ENCODE peak calls at places on chromosome 16, in seven cellular contexts. One of them, this sample, is unnamed.

GRCh38 chr16:1493746-1494094 is 560 bp downstream of the TELO2 start:
- DNase-seq in caudate nucleus: no peak
- DNase-seq in HT1080: no peak
- DNase-seq in T-helper 9 cell: no peak
- DNase-seq in LoVo: no peak
- DNase-seq in non-pigmented ciliary epithelial cell: no peak
- DNase-seq in stimulated activated CD4-positive, alpha-beta T cell treated with anti-CD3 and anti-CD28 coated beads, TNF-alpha, amount 100 ng/mL, for 4 hours: no peak
- DNase-seq in this sample: no peak

GRCh38 chr16:82187829-82188228 is 17.8 kb upstream of the MPHOSPH6 start:
- DNase-seq in stimulated activated CD4-positive, alpha-beta T cell treated with anti-CD3 and anti-CD28 coated beads, TNF-alpha, amount 100 ng/mL, for 4 hours: no peak
- DNase-seq in HT1080: no peak
- DNase-seq in caudate nucleus: no peak
- DNase-seq in non-pigmented ciliary epithelial cell: no peak
- DNase-seq in LoVo: no peak
- DNase-seq in T-helper 9 cell: no peak
- DNase-seq in this sample: no peak

GRCh38 chr16:1772362-1772907 is at the start of gene EME2:
- DNase-seq in non-pigmented ciliary epithelial cell: no peak
- DNase-seq in T-helper 9 cell: peak
- DNase-seq in HT1080: peak
- DNase-seq in caudate nucleus: no peak
- DNase-seq in stimulated activated CD4-positive, alpha-beta T cell treated with anti-CD3 and anti-CD28 coated beads, TNF-alpha, amount 100 ng/mL, for 4 hours: no peak
- DNase-seq in LoVo: no peak
- DNase-seq in this sample: no peak

GRCh38 chr16:1184156-1184868 is 31.4 kb downstream of the CACNA1H start:
- DNase-seq in stimulated activated CD4-positive, alpha-beta T cell treated with anti-CD3 and anti-CD28 coated beads, TNF-alpha, amount 100 ng/mL, for 4 hours: no peak
- DNase-seq in LoVo: no peak
- DNase-seq in T-helper 9 cell: no peak
- DNase-seq in HT1080: no peak
- DNase-seq in caudate nucleus: no peak
- DNase-seq in non-pigmented ciliary epithelial cell: no peak
- DNase-seq in this sample: no peak

GRCh38 chr16:265711-266110 is 10.0 kb downstream of the RGS11 start:
- DNase-seq in stimulated activated CD4-positive, alpha-beta T cell treated with anti-CD3 and anti-CD28 coated beads, TNF-alpha, amount 100 ng/mL, for 4 hours: no peak
- DNase-seq in non-pigmented ciliary epithelial cell: no peak
- DNase-seq in HT1080: no peak
- DNase-seq in caudate nucleus: no peak
- DNase-seq in LoVo: no peak
- DNase-seq in T-helper 9 cell: no peak
- DNase-seq in this sample: no peak

GRCh38 chr16:85389679-85390470 is 223.2 kb upstream of the GSE1 start:
- DNase-seq in HT1080: no peak
- DNase-seq in LoVo: no peak
- DNase-seq in caudate nucleus: no peak
- DNase-seq in stimulated activated CD4-positive, alpha-beta T cell treated with anti-CD3 and anti-CD28 coated beads, TNF-alpha, amount 100 ng/mL, for 4 hours: no peak
- DNase-seq in T-helper 9 cell: no peak
- DNase-seq in non-pigmented ciliary epithelial cell: no peak
- DNase-seq in this sample: no peak

GRCh38 chr16:2745116-2745890 is 7.1 kb upstream of the SRRM2 start:
- DNase-seq in HT1080: no peak
- DNase-seq in caudate nucleus: no peak
- DNase-seq in non-pigmented ciliary epithelial cell: no peak
- DNase-seq in LoVo: no peak
- DNase-seq in stimulated activated CD4-positive, alpha-beta T cell treated with anti-CD3 and anti-CD28 coated beads, TNF-alpha, amount 100 ng/mL, for 4 hours: no peak
- DNase-seq in T-helper 9 cell: no peak
- DNase-seq in this sample: no peak

GRCh38 chr16:27482397-27483082 is 67.2 kb downstream of the GTF3C1 start:
- DNase-seq in T-helper 9 cell: no peak
- DNase-seq in caudate nucleus: no peak
- DNase-seq in non-pigmented ciliary epithelial cell: no peak
- DNase-seq in HT1080: no peak
- DNase-seq in LoVo: no peak
- DNase-seq in stimulated activated CD4-positive, alpha-beta T cell treated with anti-CD3 and anti-CD28 coated beads, TNF-alpha, amount 100 ng/mL, for 4 hours: no peak
- DNase-seq in this sample: no peak

GRCh38 chr16:4052801-4053662 is 63.2 kb downstream of the ADCY9 start:
- DNase-seq in T-helper 9 cell: no peak
- DNase-seq in LoVo: no peak
- DNase-seq in HT1080: no peak
- DNase-seq in caudate nucleus: peak
- DNase-seq in stimulated activated CD4-positive, alpha-beta T cell treated with anti-CD3 and anti-CD28 coated beads, TNF-alpha, amount 100 ng/mL, for 4 hours: no peak
- DNase-seq in non-pigmented ciliary epithelial cell: no peak
- DNase-seq in this sample: peak

GRCh38 chr16:17225551-17225950 is 245.2 kb downstream of the XYLT1 start:
- DNase-seq in LoVo: no peak
- DNase-seq in non-pigmented ciliary epithelial cell: no peak
- DNase-seq in caudate nucleus: no peak
- DNase-seq in HT1080: no peak
- DNase-seq in stimulated activated CD4-positive, alpha-beta T cell treated with anti-CD3 and anti-CD28 coated beads, TNF-alpha, amount 100 ng/mL, for 4 hours: no peak
- DNase-seq in T-helper 9 cell: no peak
- DNase-seq in this sample: peak

GRCh38 chr16:30820952-30821421 is 34.0 kb upstream of the ZNF629 start:
- DNase-seq in LoVo: no peak
- DNase-seq in HT1080: no peak
- DNase-seq in caudate nucleus: no peak
- DNase-seq in T-helper 9 cell: no peak
- DNase-seq in stimulated activated CD4-positive, alpha-beta T cell treated with anti-CD3 and anti-CD28 coated beads, TNF-alpha, amount 100 ng/mL, for 4 hours: no peak
- DNase-seq in non-pigmented ciliary epithelial cell: no peak
- DNase-seq in this sample: no peak

GRCh38 chr16:7025616-7026190 is 306.9 kb upstream of the RBFOX1 start:
- DNase-seq in caudate nucleus: peak
- DNase-seq in HT1080: peak
- DNase-seq in LoVo: peak
- DNase-seq in T-helper 9 cell: no peak
- DNase-seq in stimulated activated CD4-positive, alpha-beta T cell treated with anti-CD3 and anti-CD28 coated beads, TNF-alpha, amount 100 ng/mL, for 4 hours: no peak
- DNase-seq in non-pigmented ciliary epithelial cell: no peak
- DNase-seq in this sample: no peak

GRCh38 chr16:67028167-67028554 is 788 bp upstream of the CBFB start:
- DNase-seq in LoVo: no peak
- DNase-seq in non-pigmented ciliary epithelial cell: no peak
- DNase-seq in T-helper 9 cell: no peak
- DNase-seq in caudate nucleus: no peak
- DNase-seq in HT1080: no peak
- DNase-seq in stimulated activated CD4-positive, alpha-beta T cell treated with anti-CD3 and anti-CD28 coated beads, TNF-alpha, amount 100 ng/mL, for 4 hours: no peak
- DNase-seq in this sample: no peak

GRCh38 chr16:87541882-87542234 is 49.0 kb upstream of the ZCCHC14 start:
- DNase-seq in T-helper 9 cell: no peak
- DNase-seq in stimulated activated CD4-positive, alpha-beta T cell treated with anti-CD3 and anti-CD28 coated beads, TNF-alpha, amount 100 ng/mL, for 4 hours: no peak
- DNase-seq in HT1080: no peak
- DNase-seq in non-pigmented ciliary epithelial cell: no peak
- DNase-seq in LoVo: no peak
- DNase-seq in caudate nucleus: no peak
- DNase-seq in this sample: peak

GRCh38 chr16:19883296-19883951 is 1.2 kb downstream of the GPRC5B start:
- DNase-seq in caudate nucleus: peak
- DNase-seq in non-pigmented ciliary epithelial cell: no peak
- DNase-seq in stimulated activated CD4-positive, alpha-beta T cell treated with anti-CD3 and anti-CD28 coated beads, TNF-alpha, amount 100 ng/mL, for 4 hours: no peak
- DNase-seq in LoVo: no peak
- DNase-seq in T-helper 9 cell: no peak
- DNase-seq in HT1080: no peak
- DNase-seq in this sample: no peak

GRCh38 chr16:4801051-4801961 is 1.1 kb downstream of the ROGDI start:
- DNase-seq in stimulated activated CD4-positive, alpha-beta T cell treated with anti-CD3 and anti-CD28 coated beads, TNF-alpha, amount 100 ng/mL, for 4 hours: no peak
- DNase-seq in LoVo: no peak
- DNase-seq in non-pigmented ciliary epithelial cell: no peak
- DNase-seq in HT1080: no peak
- DNase-seq in T-helper 9 cell: no peak
- DNase-seq in caudate nucleus: no peak
- DNase-seq in this sample: no peak

GRCh38 chr16:87161822-87162676 is 155.1 kb downstream of the C16orf95 start:
- DNase-seq in HT1080: no peak
- DNase-seq in caudate nucleus: peak
- DNase-seq in non-pigmented ciliary epithelial cell: no peak
- DNase-seq in T-helper 9 cell: no peak
- DNase-seq in LoVo: no peak
- DNase-seq in stimulated activated CD4-positive, alpha-beta T cell treated with anti-CD3 and anti-CD28 coated beads, TNF-alpha, amount 100 ng/mL, for 4 hours: no peak
- DNase-seq in this sample: no peak

GRCh38 chr16:88329726-88330700 is 52.7 kb upstream of the ZNF469 start:
- DNase-seq in T-helper 9 cell: no peak
- DNase-seq in caudate nucleus: no peak
- DNase-seq in LoVo: no peak
- DNase-seq in HT1080: no peak
- DNase-seq in stimulated activated CD4-positive, alpha-beta T cell treated with anti-CD3 and anti-CD28 coated beads, TNF-alpha, amount 100 ng/mL, for 4 hours: no peak
- DNase-seq in non-pigmented ciliary epithelial cell: no peak
- DNase-seq in this sample: no peak

GRCh38 chr16:70638814-70639792 is 7.3 kb upstream of the IL34 start:
- DNase-seq in non-pigmented ciliary epithelial cell: no peak
- DNase-seq in caudate nucleus: no peak
- DNase-seq in T-helper 9 cell: no peak
- DNase-seq in LoVo: no peak
- DNase-seq in stimulated activated CD4-positive, alpha-beta T cell treated with anti-CD3 and anti-CD28 coated beads, TNF-alpha, amount 100 ng/mL, for 4 hours: no peak
- DNase-seq in HT1080: peak
- DNase-seq in this sample: peak

GRCh38 chr16:73179671-73180370 is 131.9 kb upstream of the ZFHX3 start:
- DNase-seq in T-helper 9 cell: no peak
- DNase-seq in HT1080: no peak
- DNase-seq in caudate nucleus: no peak
- DNase-seq in non-pigmented ciliary epithelial cell: no peak
- DNase-seq in LoVo: no peak
- DNase-seq in stimulated activated CD4-positive, alpha-beta T cell treated with anti-CD3 and anti-CD28 coated beads, TNF-alpha, amount 100 ng/mL, for 4 hours: no peak
- DNase-seq in this sample: no peak

GRCh38 chr16:73057369-73058210 is 9.7 kb upstream of the ZFHX3 start:
- DNase-seq in caudate nucleus: no peak
- DNase-seq in non-pigmented ciliary epithelial cell: no peak
- DNase-seq in T-helper 9 cell: no peak
- DNase-seq in LoVo: peak
- DNase-seq in stimulated activated CD4-positive, alpha-beta T cell treated with anti-CD3 and anti-CD28 coated beads, TNF-alpha, amount 100 ng/mL, for 4 hours: no peak
- DNase-seq in HT1080: no peak
- DNase-seq in this sample: peak

GRCh38 chr16:67186550-67186950 is 2.8 kb upstream of the MATCAP1 start:
- DNase-seq in T-helper 9 cell: no peak
- DNase-seq in stimulated activated CD4-positive, alpha-beta T cell treated with anti-CD3 and anti-CD28 coated beads, TNF-alpha, amount 100 ng/mL, for 4 hours: no peak
- DNase-seq in caudate nucleus: no peak
- DNase-seq in non-pigmented ciliary epithelial cell: no peak
- DNase-seq in HT1080: peak
- DNase-seq in LoVo: no peak
- DNase-seq in this sample: peak

GRCh38 chr16:4376126-4376819 is 4.6 kb downstream of the VASN start:
- DNase-seq in stimulated activated CD4-positive, alpha-beta T cell treated with anti-CD3 and anti-CD28 coated beads, TNF-alpha, amount 100 ng/mL, for 4 hours: no peak
- DNase-seq in LoVo: no peak
- DNase-seq in caudate nucleus: peak
- DNase-seq in T-helper 9 cell: no peak
- DNase-seq in HT1080: no peak
- DNase-seq in non-pigmented ciliary epithelial cell: no peak
- DNase-seq in this sample: peak

GRCh38 chr16:82583415-82583814 is 43.4 kb upstream of the CDH13 start:
- DNase-seq in LoVo: no peak
- DNase-seq in caudate nucleus: no peak
- DNase-seq in T-helper 9 cell: no peak
- DNase-seq in non-pigmented ciliary epithelial cell: no peak
- DNase-seq in HT1080: peak
- DNase-seq in stimulated activated CD4-positive, alpha-beta T cell treated with anti-CD3 and anti-CD28 coated beads, TNF-alpha, amount 100 ng/mL, for 4 hours: no peak
- DNase-seq in this sample: peak

GRCh38 chr16:24367186-24367585 is 111.1 kb downstream of the CACNG3 start:
- DNase-seq in stimulated activated CD4-positive, alpha-beta T cell treated with anti-CD3 and anti-CD28 coated beads, TNF-alpha, amount 100 ng/mL, for 4 hours: no peak
- DNase-seq in LoVo: no peak
- DNase-seq in caudate nucleus: no peak
- DNase-seq in T-helper 9 cell: no peak
- DNase-seq in HT1080: no peak
- DNase-seq in non-pigmented ciliary epithelial cell: no peak
- DNase-seq in this sample: no peak

GRCh38 chr16:9308300-9309209 is 217.1 kb downstream of the HAPSTR1 start:
- DNase-seq in HT1080: no peak
- DNase-seq in T-helper 9 cell: no peak
- DNase-seq in LoVo: peak
- DNase-seq in caudate nucleus: no peak
- DNase-seq in non-pigmented ciliary epithelial cell: no peak
- DNase-seq in stimulated activated CD4-positive, alpha-beta T cell treated with anti-CD3 and anti-CD28 coated beads, TNF-alpha, amount 100 ng/mL, for 4 hours: no peak
- DNase-seq in this sample: no peak

GRCh38 chr16:2919511-2920255 is 8.0 kb downstream of the FLYWCH1 start:
- DNase-seq in caudate nucleus: peak
- DNase-seq in non-pigmented ciliary epithelial cell: no peak
- DNase-seq in LoVo: peak
- DNase-seq in stimulated activated CD4-positive, alpha-beta T cell treated with anti-CD3 and anti-CD28 coated beads, TNF-alpha, amount 100 ng/mL, for 4 hours: peak
- DNase-seq in T-helper 9 cell: peak
- DNase-seq in HT1080: peak
- DNase-seq in this sample: peak

This sample was measured in AG08395.